ENCODE peak calls at places on chromosomes 6 and 20, in five cellular contexts. A, O, D, V and X are unnamed samples.

GRCh38 chr20:47041500-47041899 is 146.9 kb downstream of the EYA2 start:
- DNase-seq in O (no peak), V (no peak), D (no peak), A (no peak), X (no peak)

GRCh38 chr6:292506-293184 is 358 bp downstream of the DUSP22 start:
- DNase-seq in V (no peak), O (no peak), A (peak; percentile 61), D (peak; percentile 62), X (peak; percentile 95)

GRCh38 chr6:15280023-15280422 is 34.2 kb downstream of the JARID2 start:
- DNase-seq in A (peak; percentile 27), D (no peak), V (no peak), O (no peak), X (no peak)

GRCh38 chr20:16541226-16541625 is 32.0 kb downstream of the KIF16B start:
- DNase-seq in V (no peak), O (no peak), A (no peak), D (no peak), X (no peak)

GRCh38 chr20:32528291-32528891 is 56.7 kb downstream of the NOL4L start:
- DNase-seq in A (no peak), D (no peak), V (no peak), O (no peak), X (peak; percentile 78)

GRCh38 chr20:43863821-43864544 is 50.7 kb upstream of the TOX2 start:
- DNase-seq in O (no peak), D (no peak), V (no peak), A (no peak), X (no peak)

GRCh38 chr6:2266845-2267244 is 21.4 kb upstream of the GMDS start:
- DNase-seq in A (no peak), D (no peak), V (no peak), O (no peak), X (no peak)

GRCh38 chr20:33086052-33086722 is 6.7 kb downstream of the BPIFB4 start:
- DNase-seq in O (no peak), D (no peak), A (no peak), V (no peak), X (no peak)

GRCh38 chr20:47907031-47907670 is 121.9 kb upstream of the SULF2 start:
- DNase-seq in D (no peak), V (no peak), A (no peak), O (no peak), X (no peak)

GRCh38 chr6:19121516-19121915 is 715.7 kb upstream of the ID4 start:
- DNase-seq in V (no peak), D (no peak), O (no peak), A (no peak), X (no peak)